ENCODE peak calls at places on chromosomes 1 and 21, in seven cellular contexts. Z is spleen, M is dorsolateral prefrontal cortex, F is fibroblast of pulmonary artery, C is H7, T is tibial nerve, U is thoracic aorta. H is an unnamed sample.

GRCh38 chr1:208161656-208162375 is 82.4 kb downstream of the PLXNA2 start:
- DNase-seq in Z (no peak), M (no peak), F (no peak), C (no peak), T (no peak), U (no peak), H (no peak)

GRCh38 chr1:200226268-200226968 is 183.4 kb downstream of the ZNF281 start:
- DNase-seq in Z (no peak), M (no peak), F (peak; percentile 5), C (peak; percentile 28), T (no peak), U (no peak), H (no peak)

GRCh38 chr1:9438431-9439073 is 100.7 kb upstream of the SLC25A33 start:
- DNase-seq in Z (no peak), M (peak; percentile 62), F (peak; percentile 97), C (peak; percentile 31), T (peak; percentile 78), U (peak; percentile 59), H (no peak)

GRCh38 chr1:243549108-243549507 is 293.3 kb downstream of the SDCCAG8 start:
- DNase-seq in Z (no peak), M (no peak), F (peak; percentile 56), C (no peak), T (no peak), U (no peak), H (no peak)

GRCh38 chr1:43074244-43074643 is 97.8 kb downstream of the EBNA1BP2 start:
- DNase-seq in Z (no peak), M (no peak), F (no peak), C (peak; percentile 55), T (no peak), U (no peak), H (no peak)

GRCh38 chr1:19122668-19123067 is 87.4 kb downstream of the UBR4 start:
- DNase-seq in Z (no peak), M (no peak), F (peak; percentile 6), C (no peak), T (no peak), U (no peak), H (no peak)

GRCh38 chr1:113976609-113977278 is 2.5 kb upstream of the OLFML3 start:
- DNase-seq in Z (no peak), M (no peak), F (peak; percentile 74), C (peak; percentile 63), T (no peak), U (no peak), H (no peak)

GRCh38 chr1:91404151-91405012 is at the start of gene HFM1:
- DNase-seq in Z (peak; percentile 88), M (peak; percentile 71), F (peak; percentile 74), C (peak; percentile 87), T (peak; percentile 37), U (peak; percentile 11), H (no peak)

GRCh38 chr1:201748331-201748730 is 80.6 kb upstream of the IPO9 start:
- DNase-seq in Z (no peak), M (no peak), F (peak; percentile 92), C (no peak), T (no peak), U (peak; percentile 61), H (no peak)

GRCh38 chr1:17289756-17290155 is 18.2 kb upstream of the PADI4 start:
- DNase-seq in Z (peak; percentile 1), M (no peak), F (peak; percentile 9), C (no peak), T (no peak), U (no peak), H (no peak)

GRCh38 chr1:19432943-19433609 is 52.3 kb downstream of the CAPZB start:
- DNase-seq in Z (no peak), M (no peak), F (no peak), C (no peak), T (no peak), U (no peak), H (peak; percentile 64)

GRCh38 chr1:168970945-168971799 is 135.3 kb upstream of the ATP1B1 start:
- DNase-seq in Z (no peak), M (peak; percentile 37), F (no peak), C (no peak), T (no peak), U (no peak), H (no peak)

GRCh38 chr1:23790696-23791433 is at the start of gene LYPLA2:
- DNase-seq in Z (peak; percentile 98), M (peak; percentile 95), F (peak; percentile 90), C (peak; percentile 96), T (peak; percentile 92), U (peak; percentile 83), H (peak; percentile 66)

GRCh38 chr1:204684551-204685235 is 845 bp downstream of the LRRN2 start:
- DNase-seq in Z (no peak), M (no peak), F (no peak), C (peak; percentile 88), T (no peak), U (no peak), H (no peak)

GRCh38 chr1:53754484-53755312 is 15.7 kb upstream of the GLIS1 start:
- DNase-seq in Z (no peak), M (peak; percentile 32), F (peak; percentile 83), C (peak; percentile 59), T (peak; percentile 51), U (no peak), H (no peak)

GRCh38 chr1:99645199-99645598 is 714 bp upstream of the PALMD start:
- DNase-seq in Z (no peak), M (no peak), F (peak; percentile 82), C (no peak), T (peak; percentile 60), U (no peak), H (no peak)

GRCh38 chr1:235416662-235417049 is 49.4 kb downstream of the TBCE start:
- DNase-seq in Z (no peak), M (no peak), F (peak; percentile 41), C (no peak), T (no peak), U (no peak), H (no peak)

GRCh38 chr1:27526569-27527222 is 36.7 kb upstream of the WASF2 start:
- DNase-seq in Z (no peak), M (no peak), F (no peak), C (no peak), T (no peak), U (no peak), H (no peak)
- H3K4me3 ChIP-seq in Z (no peak overlapping the region), M (peak overlapping the region; percentile 67), F (no peak overlapping the region), C (peak overlapping the region; percentile 59), T (no peak overlapping the region), U (no peak overlapping the region), H (no peak overlapping the region)

DNA sequence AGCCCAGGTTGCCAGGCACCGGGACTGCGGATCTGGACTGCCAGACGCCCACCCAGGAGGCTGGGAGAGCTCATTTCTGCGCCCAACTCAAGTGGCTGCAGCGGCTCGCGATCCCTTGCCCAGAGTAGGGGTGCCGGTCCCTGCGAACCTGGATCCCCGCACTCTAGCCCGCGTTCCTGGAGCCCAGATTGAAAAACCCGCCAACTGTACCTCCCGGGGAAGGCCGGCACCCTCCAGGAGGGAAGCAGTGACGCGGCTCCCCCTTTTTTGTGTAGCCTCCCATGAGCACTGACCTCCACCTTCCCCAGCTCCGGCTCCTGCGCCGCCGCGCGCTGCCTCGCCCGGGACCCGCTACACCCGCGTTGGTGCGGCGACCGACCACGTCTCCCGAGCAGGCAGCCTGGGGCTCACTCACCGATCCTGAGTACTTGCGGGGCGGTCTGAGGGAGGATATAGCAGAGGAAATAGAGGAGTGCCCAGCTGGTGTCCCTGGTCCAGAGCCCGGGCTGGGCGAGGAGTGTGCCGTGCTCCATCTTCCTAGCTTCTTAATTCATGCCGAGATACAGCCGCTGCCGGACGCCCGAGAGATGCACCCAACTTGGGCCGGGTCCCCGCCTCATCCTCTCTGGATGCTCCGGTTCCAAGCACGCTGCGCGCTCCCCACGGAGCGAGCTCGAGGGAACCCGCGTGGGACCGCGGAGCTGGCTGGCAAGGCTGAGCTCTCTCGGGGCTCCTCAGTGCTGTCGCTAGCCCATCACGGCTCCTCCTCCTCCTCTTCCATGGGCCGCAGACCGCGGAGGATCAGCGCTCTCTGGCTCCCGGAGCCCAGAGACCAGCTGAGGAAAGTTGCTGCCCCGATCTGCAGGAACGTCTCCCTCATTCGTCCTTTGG is 583 bp downstream of the GRIK1 start:
- DNase-seq in Z (peak; percentile 68), M (no peak), F (no peak), C (peak; percentile 52), T (no peak), U (no peak), H (no peak)
- H3K4me3 ChIP-seq in Z (no peak overlapping the region), M (peak overlapping the region; percentile 73), F (peak overlapping the region; percentile 2), C (peak overlapping the region; percentile 54), T (peak overlapping the region; percentile 15), U (peak overlapping the region; percentile 60), H (no peak overlapping the region)

GRCh38 chr1:8139941-8140340 is 113.8 kb upstream of the ERRFI1 start:
- DNase-seq in Z (no peak), M (no peak), F (no peak), C (no peak), T (no peak), U (no peak), H (no peak)

GRCh38 chr1:8139383-8139782 is 113.3 kb upstream of the ERRFI1 start:
- DNase-seq in Z (no peak), M (no peak), F (no peak), C (no peak), T (no peak), U (no peak), H (no peak)

GRCh38 chr1:8136766-8137165 is 110.7 kb upstream of the ERRFI1 start:
- DNase-seq in Z (no peak), M (no peak), F (no peak), C (no peak), T (no peak), U (no peak), H (no peak)

GRCh38 chr1:8138673-8139072 is 112.6 kb upstream of the ERRFI1 start:
- DNase-seq in Z (no peak), M (no peak), F (no peak), C (no peak), T (no peak), U (no peak), H (no peak)

DNA sequence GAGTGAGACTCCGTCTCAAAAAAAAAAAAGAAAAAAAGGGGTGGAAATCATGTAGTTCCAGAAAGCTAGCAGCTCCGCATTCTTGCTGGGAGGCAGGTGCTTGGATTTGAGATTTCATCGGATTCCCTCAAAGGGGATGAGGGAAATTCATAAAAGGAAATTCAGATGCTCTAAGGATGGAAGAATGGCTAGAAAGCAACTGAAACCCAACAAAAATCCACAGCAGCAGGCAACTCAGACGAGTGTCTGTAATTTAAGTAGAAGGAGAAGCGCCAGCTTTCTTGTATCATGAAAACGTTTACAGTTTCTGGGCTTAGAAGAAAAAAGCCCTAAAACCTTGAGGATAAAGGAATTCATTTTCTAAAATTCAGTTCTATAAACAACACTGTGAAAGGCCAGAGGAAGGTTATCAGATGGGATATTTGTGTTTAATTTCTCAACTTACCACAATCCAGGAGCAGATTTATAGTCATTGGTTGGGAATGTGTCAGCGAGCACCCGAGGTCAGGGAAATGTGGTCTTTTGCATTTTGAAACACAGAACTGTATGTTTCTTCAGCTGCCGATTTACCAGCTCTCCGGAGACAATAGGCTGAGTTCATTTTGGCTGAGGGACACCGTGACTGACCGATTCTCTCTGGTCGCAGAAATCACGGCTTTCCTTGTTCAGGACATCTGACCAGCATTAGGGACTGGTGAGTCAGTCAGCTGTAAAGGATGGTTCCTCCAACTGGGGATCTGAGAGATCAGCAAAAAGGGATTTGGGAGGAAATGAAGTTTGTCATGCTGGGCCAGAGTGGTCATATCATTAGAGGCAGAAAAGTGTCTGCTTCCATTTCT is 111.5 kb upstream of the ERRFI1 start:
- DNase-seq in Z (no peak), M (no peak), F (peak; percentile 92), C (peak; percentile 4), T (peak; percentile 62), U (peak; percentile 31), H (peak; percentile 79)
- H3K4me3 ChIP-seq in Z (no peak overlapping the region), M (no peak overlapping the region), F (peak overlapping the region; percentile 26), C (no peak overlapping the region), T (no peak overlapping the region), U (peak overlapping the region; percentile 34), H (no peak overlapping the region)

DNA sequence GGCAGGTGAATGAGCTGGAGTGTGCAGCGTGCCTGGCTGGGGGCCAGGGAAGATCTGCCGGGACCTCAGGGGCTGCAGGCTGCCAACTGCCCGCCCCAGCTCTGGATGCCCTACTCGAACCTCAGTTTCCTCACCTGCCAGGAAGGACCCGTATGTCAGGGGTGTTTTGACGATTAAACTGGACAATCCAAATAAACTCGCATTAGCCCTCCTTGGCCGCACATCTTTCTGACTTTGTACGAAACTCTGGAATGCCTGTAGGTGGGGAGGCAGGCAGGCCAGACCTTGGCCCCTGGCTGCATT is 8.3 kb upstream of the ZNF669 start:
- DNase-seq in Z (no peak), M (no peak), F (no peak), C (no peak), T (no peak), U (no peak), H (no peak)
- H3K4me3 ChIP-seq in Z (peak overlapping the region; percentile 33), M (peak overlapping the region; percentile 71), F (no peak overlapping the region), C (peak overlapping the region; percentile 68), T (peak overlapping the region; percentile 71), U (peak overlapping the region; percentile 96), H (peak overlapping the region; percentile 45)